ENCODE peak calls at places on chromosome 13, in four cellular contexts. J is IMR-90, M is H1, B is H9. P is an unnamed sample.

GRCh38 chr13:77509221-77509620 is 26.3 kb upstream of the SCEL start:
- DNase-seq in J (peak; percentile 8), B (no peak), M (no peak), P (no peak)

GRCh38 chr13:65468628-65469027 is 1761.5 kb downstream of the PCDH9 start:
- DNase-seq in B (no peak), M (no peak), J (peak; percentile 46), P (no peak)

GRCh38 chr13:96093296-96094006 is 3.5 kb downstream of the HS6ST3 start:
- DNase-seq in B (no peak), J (no peak), M (no peak), P (no peak)

GRCh38 chr13:60363288-60363687 is 33.7 kb upstream of the TDRD3 start:
- DNase-seq in B (no peak), J (no peak), M (no peak), P (peak; percentile 44)

GRCh38 chr13:76758738-76759137 is 127.5 kb downstream of the KCTD12 start:
- DNase-seq in M (no peak), B (no peak), J (no peak), P (no peak)

GRCh38 chr13:81577601-81578000 is 1236.7 kb upstream of the SPRY2 start:
- DNase-seq in B (no peak), M (no peak), J (no peak), P (no peak)

GRCh38 chr13:21119526-21119925 is 56.8 kb downstream of the SKA3 start:
- DNase-seq in B (no peak), J (no peak), M (no peak), P (no peak)

GRCh38 chr13:43128504-43128929 is 105.1 kb downstream of the DNAJC15 start:
- DNase-seq in B (no peak), J (no peak), M (no peak), P (no peak)

GRCh38 chr13:36822786-36823185 is 3.8 kb downstream of the RFXAP start:
- DNase-seq in M (no peak), B (no peak), J (peak; percentile 15), P (no peak)

GRCh38 chr13:42392180-42392579 is 120.2 kb downstream of the AKAP11 start:
- DNase-seq in J (no peak), B (no peak), M (no peak), P (no peak)

GRCh38 chr13:71320452-71320851 is 546.6 kb downstream of the DACH1 start:
- DNase-seq in B (no peak), M (peak; percentile 51), J (peak; percentile 41), P (peak; percentile 46)

GRCh38 chr13:27472941-27473340 is 22.6 kb upstream of the MTIF3 start:
- DNase-seq in M (no peak), B (no peak), J (no peak), P (no peak)

GRCh38 chr13:51786425-51787010 is 17.4 kb downstream of the DHRS12 start:
- DNase-seq in B (no peak), J (no peak), M (no peak), P (no peak)

GRCh38 chr13:93045836-93046235 is 180.8 kb upstream of the GPC6 start:
- DNase-seq in J (peak; percentile 58), B (no peak), M (no peak), P (no peak)

GRCh38 chr13:78183737-78184136 is 265.1 kb upstream of the EDNRB start:
- DNase-seq in B (no peak), J (peak; percentile 52), M (no peak), P (no peak)

GRCh38 chr13:39776439-39776838 is 121.0 kb downstream of the COG6 start:
- DNase-seq in J (peak; percentile 88), M (no peak), B (no peak), P (peak; percentile 31)

GRCh38 chr13:42022796-42023493 is 25.5 kb upstream of the DGKH start:
- DNase-seq in J (no peak), M (no peak), B (no peak), P (no peak)

GRCh38 chr13:21685485-21686064 is 14.7 kb downstream of the FGF9 start:
- DNase-seq in J (no peak), M (no peak), B (no peak), P (no peak)

GRCh38 chr13:97141564-97142005 is 80.5 kb upstream of the MBNL2 start:
- DNase-seq in M (no peak), B (peak; percentile 72), J (peak; percentile 94), P (peak; percentile 97)

GRCh38 chr13:46575321-46575721 is 22.4 kb downstream of the LRCH1 start:
- DNase-seq in M (no peak), B (no peak), J (peak; percentile 89), P (no peak)

GRCh38 chr13:109989686-109990085 is 203.3 kb upstream of the IRS2 start:
- DNase-seq in B (no peak), J (peak; percentile 72), M (no peak), P (no peak)

GRCh38 chr13:44181938-44182337 is 191.7 kb upstream of the SERP2 start:
- DNase-seq in J (no peak), B (no peak), M (no peak), P (no peak)

GRCh38 chr13:59691501-59692066 is 472.1 kb downstream of the DIAPH3 start:
- DNase-seq in J (peak; percentile 56), M (no peak), B (no peak), P (no peak)

GRCh38 chr13:109785141-109785891 is 1.1 kb downstream of the IRS2 start:
- DNase-seq in B (peak; percentile 42), M (peak; percentile 66), J (peak; percentile 57), P (peak; percentile 68)

GRCh38 chr13:33204130-33204927 is 81.2 kb downstream of the STARD13 start:
- DNase-seq in B (no peak), J (peak; percentile 90), M (no peak), P (no peak)

GRCh38 chr13:113576597-113576996 is 8.0 kb upstream of the TFDP1 start:
- DNase-seq in J (no peak), B (no peak), M (no peak), P (no peak)
- H3K56ac ChIP-seq in J (no peak overlapping the region), B (no peak overlapping the region), M (no peak overlapping the region), P (no peak overlapping the region)

DNA sequence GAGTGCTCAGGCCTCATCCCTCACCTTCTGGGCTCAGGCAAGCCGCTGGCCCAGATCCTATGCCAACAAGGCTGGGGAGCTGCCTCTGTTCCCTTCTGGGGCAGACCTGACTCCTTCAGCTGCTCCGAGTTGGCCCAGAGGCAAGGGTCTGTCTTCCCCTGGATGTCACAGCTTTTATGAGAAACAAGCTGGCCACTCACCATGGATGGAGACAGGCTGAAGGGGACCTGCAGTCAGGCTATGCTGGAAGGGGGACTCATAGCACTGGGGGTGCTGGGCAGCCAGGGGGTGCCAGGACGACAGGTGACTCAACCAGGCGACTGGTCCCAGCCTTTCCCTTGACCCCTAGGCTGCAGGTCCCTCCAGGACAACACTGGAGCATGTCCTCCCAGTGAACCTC is 52.4 kb upstream of the C1QTNF9B start:
- DNase-seq in B (no peak), J (no peak), M (no peak), P (no peak)
- H3K56ac ChIP-seq in B (no peak overlapping the region), J (no peak overlapping the region), M (no peak overlapping the region), P (no peak overlapping the region)

GRCh38 chr13:79227418-79227817 is 178.6 kb downstream of the RBM26 start:
- DNase-seq in J (no peak), B (no peak), M (no peak), P (no peak)
- H3K56ac ChIP-seq in J (no peak overlapping the region), B (no peak overlapping the region), M (no peak overlapping the region), P (no peak overlapping the region)

DNA sequence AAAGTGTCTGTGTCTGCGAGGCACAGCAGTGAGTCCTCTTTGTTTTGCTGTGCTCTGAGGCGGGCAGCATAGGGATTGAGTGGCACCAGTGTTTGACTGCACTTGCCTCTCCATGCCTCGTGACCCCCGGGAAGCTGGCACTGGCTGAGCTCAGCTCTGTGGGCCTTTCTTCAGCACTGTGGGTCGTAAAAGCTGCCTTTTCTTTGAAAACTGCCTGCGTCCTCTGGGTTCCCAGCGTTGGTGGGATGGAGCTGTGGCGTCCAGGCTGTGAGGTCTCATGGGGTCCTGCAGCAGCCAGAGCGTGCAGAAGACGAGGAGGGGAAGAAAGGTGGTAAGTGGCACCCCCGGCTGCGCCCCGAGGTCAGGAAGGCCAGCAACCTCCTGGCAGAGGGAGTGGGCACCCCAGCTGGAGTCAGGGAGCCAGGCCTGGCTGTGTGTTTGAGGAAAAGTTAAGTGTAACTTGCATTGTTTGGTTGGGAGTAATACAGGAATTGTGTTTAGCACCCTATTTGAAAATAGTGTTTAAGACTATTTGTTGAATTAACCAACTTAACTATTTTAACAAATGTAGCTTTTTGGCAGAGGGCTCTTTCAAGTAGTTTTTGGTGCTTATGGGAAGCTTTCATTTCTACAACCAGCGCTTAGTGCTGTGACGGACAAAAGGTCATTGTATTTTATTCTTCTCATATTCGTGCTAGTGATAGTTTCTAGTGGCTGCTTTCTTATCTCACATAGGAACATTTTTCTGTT is 79.3 kb upstream of the TEX29 start:
- DNase-seq in J (no peak), B (no peak), M (peak; percentile 45), P (no peak)
- H3K56ac ChIP-seq in J (no peak overlapping the region), B (no peak overlapping the region), M (no peak overlapping the region), P (no peak overlapping the region)

DNA sequence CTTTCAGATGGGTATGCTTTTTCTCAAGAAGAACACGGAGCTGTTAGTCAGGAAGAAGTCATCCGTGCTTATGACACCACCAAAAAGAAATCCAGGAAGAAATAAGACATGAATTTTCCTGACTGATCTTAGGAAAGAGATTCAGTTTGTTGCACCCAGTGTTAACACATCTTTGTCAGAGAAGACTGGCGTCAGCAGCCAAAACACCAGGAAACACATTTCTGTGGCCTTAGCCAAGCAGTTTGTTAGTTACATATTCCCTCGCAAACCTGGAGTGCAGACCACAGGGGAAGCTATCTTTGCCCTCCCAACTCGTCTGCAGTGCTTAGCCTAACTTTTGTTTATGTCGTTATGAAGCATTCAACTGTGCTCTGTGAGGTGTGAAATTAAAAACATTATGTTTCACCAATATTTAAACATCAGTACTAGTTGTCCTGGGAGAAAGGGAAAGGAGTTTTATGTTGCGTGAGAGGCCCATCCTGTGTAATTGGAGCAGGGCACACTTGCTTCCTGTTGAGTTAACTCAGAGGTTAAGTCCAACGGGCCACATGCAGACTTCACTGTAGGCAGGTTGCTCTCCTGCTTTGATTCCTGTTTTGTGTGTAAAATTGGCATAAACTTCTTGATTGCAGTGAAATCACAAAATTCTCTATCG is 31.8 kb downstream of the SHISA2 start:
- DNase-seq in J (peak; percentile 63), B (no peak), M (peak; percentile 33), P (no peak)
- H3K56ac ChIP-seq in J (no peak overlapping the region), B (no peak overlapping the region), M (no peak overlapping the region), P (no peak overlapping the region)

GRCh38 chr13:31037351-31037750 is 104.9 kb downstream of the TEX26 start:
- DNase-seq in B (no peak), M (no peak), J (no peak), P (no peak)
- H3K56ac ChIP-seq in B (no peak overlapping the region), M (no peak overlapping the region), J (no peak overlapping the region), P (no peak overlapping the region)